ENCODE peak calls at places on chromosomes 3 and 15, in seven cellular contexts. F, T, Y, C, A, R and X are unnamed samples.

GRCh38 chr3:153029350-153029749 is 132.7 kb upstream of the RAP2B start:
- DNase-seq in Y (no peak), C (no peak), T (no peak), R (peak), F (peak), A (no peak), X (no peak)

GRCh38 chr3:69738859-69739203 is 433 bp upstream of the MITF start:
- DNase-seq in T (no peak), C (no peak), Y (no peak), F (no peak), R (no peak), A (no peak), X (no peak)

GRCh38 chr3:29050155-29050554 is 230.7 kb upstream of the RBMS3 start:
- DNase-seq in T (no peak), A (no peak), F (no peak), C (no peak), R (no peak), Y (no peak), X (no peak)

GRCh38 chr3:16728762-16729745 is 123.8 kb upstream of the DAZL start:
- DNase-seq in A (no peak), T (no peak), F (peak), C (no peak), Y (no peak), R (peak), X (no peak)

GRCh38 chr3:99394831-99395733 is 243.3 kb upstream of the COL8A1 start:
- DNase-seq in F (peak), Y (no peak), A (no peak), T (no peak), C (no peak), R (peak), X (no peak)

GRCh38 chr3:184647405-184647936 is 64.4 kb downstream of the MAGEF1 start:
- DNase-seq in F (no peak), A (no peak), R (no peak), T (no peak), Y (no peak), C (no peak), X (no peak)

GRCh38 chr3:41912280-41912679 is 49.6 kb downstream of the ULK4 start:
- DNase-seq in Y (no peak), A (no peak), R (no peak), F (no peak), T (no peak), C (no peak), X (no peak)

GRCh38 chr15:89139613-89140499 is 51.6 kb downstream of the ABHD2 start:
- DNase-seq in T (no peak), R (peak), Y (no peak), F (peak), A (peak), C (no peak), X (no peak)

GRCh38 chr3:109331692-109332091 is 5.7 kb downstream of the DPPA4 start:
- DNase-seq in F (no peak), C (no peak), T (no peak), Y (no peak), R (no peak), A (no peak), X (no peak)

GRCh38 chr3:171306631-171307030 is 153.6 kb downstream of the TNIK start:
- DNase-seq in F (peak), T (no peak), C (no peak), A (peak), R (peak), Y (no peak), X (no peak)

GRCh38 chr3:136194409-136195257 is 1.5 kb downstream of the MSL2 start:
- DNase-seq in T (peak), C (no peak), R (no peak), Y (peak), A (peak), F (peak), X (peak)

GRCh38 chr15:68414591-68414990 is 17.4 kb downstream of the ITGA11 start:
- DNase-seq in F (no peak), R (no peak), Y (no peak), C (no peak), A (no peak), T (no peak), X (no peak)

GRCh38 chr3:29716213-29716612 is 435.3 kb downstream of the RBMS3 start:
- DNase-seq in C (no peak), R (no peak), F (no peak), A (no peak), T (no peak), Y (no peak), X (no peak)

GRCh38 chr3:146801492-146801891 is 196.3 kb upstream of the PLSCR5 start:
- DNase-seq in T (no peak), F (no peak), C (no peak), R (no peak), A (no peak), Y (no peak), X (no peak)

GRCh38 chr3:25589104-25589782 is 75.5 kb downstream of the TOP2B start:
- DNase-seq in A (no peak), C (no peak), F (no peak), R (no peak), Y (no peak), T (no peak), X (no peak)

GRCh38 chr3:53496984-53497383 is 2.6 kb downstream of the CACNA1D start:
- DNase-seq in F (no peak), A (no peak), T (no peak), R (no peak), C (no peak), Y (no peak), X (no peak)

GRCh38 chr3:179098388-179099077 is 26.9 kb upstream of the ZMAT3 start:
- DNase-seq in Y (no peak), A (no peak), F (peak), C (no peak), T (no peak), R (peak), X (no peak)